ENCODE peak calls at places on chromosomes 13 and 19, in five cellular contexts. Z, H, L, N and O are unnamed samples.

GRCh38 chr19:13066231-13066630 is 36.4 kb downstream of the LYL1 start:
- DNase-seq in H (no peak), L (no peak), Z (no peak), N (no peak), O (no peak)

GRCh38 chr13:31775686-31776085 is 36.4 kb downstream of the RXFP2 start:
- DNase-seq in N (no peak), H (no peak), L (no peak), Z (no peak), O (no peak)

GRCh38 chr13:79485014-79485441 is 4.1 kb downstream of the NDFIP2 start:
- DNase-seq in N (peak), H (no peak), L (peak), Z (peak), O (no peak)

GRCh38 chr13:18995259-18995873 is 186.3 kb downstream of the TUBA3C start:
- DNase-seq in L (no peak), H (no peak), Z (no peak), N (no peak), O (no peak)

GRCh38 chr13:102300379-102300778 is 101.5 kb downstream of the FGF14 start:
- DNase-seq in N (no peak), L (no peak), Z (no peak), H (no peak), O (no peak)

GRCh38 chr13:98150836-98151489 is 8.1 kb downstream of the FARP1 start:
- DNase-seq in H (no peak), Z (no peak), L (no peak), N (no peak), O (no peak)

GRCh38 chr19:15841875-15842569 is 26.6 kb upstream of the OR10H1 start:
- DNase-seq in N (peak), Z (no peak), L (no peak), H (no peak), O (no peak)

GRCh38 chr13:102333320-102334181 is 68.3 kb downstream of the FGF14 start:
- DNase-seq in L (peak), H (no peak), N (no peak), Z (peak), O (no peak)

GRCh38 chr19:45215391-45216191 is 29.6 kb downstream of the EXOC3L2 start:
- DNase-seq in L (no peak), N (peak), Z (no peak), H (no peak), O (peak)

GRCh38 chr19:17863520-17864182 is 3.9 kb downstream of the RPL18A start:
- DNase-seq in L (peak), H (no peak), Z (no peak), N (no peak), O (no peak)

GRCh38 chr13:46577656-46578589 is 25.0 kb downstream of the LRCH1 start:
- DNase-seq in H (no peak), L (no peak), Z (peak), N (no peak), O (no peak)

GRCh38 chr19:8391274-8392016 is 1.3 kb downstream of the RAB11B start:
- DNase-seq in N (no peak), Z (no peak), L (no peak), H (no peak), O (no peak)

GRCh38 chr19:13684021-13684420 is 80.3 kb upstream of the MRI1 start:
- DNase-seq in N (no peak), H (no peak), L (no peak), Z (no peak), O (no peak)

GRCh38 chr13:27925220-27925991 is 5.6 kb downstream of the PDX1 start:
- DNase-seq in H (no peak), Z (no peak), L (no peak), N (no peak), O (no peak)

GRCh38 chr19:35596366-35596999 is 10.5 kb downstream of the PMIS2 start:
- DNase-seq in L (peak), H (no peak), N (peak), Z (peak), O (no peak)

GRCh38 chr19:19274146-19274545 is 1.0 kb upstream of the TM6SF2 start:
- DNase-seq in N (no peak), Z (no peak), H (no peak), L (no peak), O (no peak)

GRCh38 chr19:35077411-35078223 is 36.1 kb downstream of the HPN start:
- DNase-seq in N (no peak), Z (no peak), L (no peak), H (no peak), O (no peak)

GRCh38 chr19:32581704-32582164 is 744 bp downstream of the PDCD5 start:
- DNase-seq in N (peak), H (no peak), L (peak), Z (peak), O (peak)

GRCh38 chr19:13420780-13421179 is 85.5 kb downstream of the CACNA1A start:
- DNase-seq in H (no peak), L (no peak), N (no peak), Z (no peak), O (no peak)

GRCh38 chr13:30766234-30766633 is 30.9 kb downstream of the ALOX5AP start:
- DNase-seq in N (no peak), L (no peak), Z (no peak), H (no peak), O (no peak)

GRCh38 chr13:50226515-50227147 is 211.4 kb downstream of the KCNRG start:
- DNase-seq in H (no peak), L (no peak), Z (no peak), N (no peak), O (no peak)

GRCh38 chr19:50906217-50906616 is 5.0 kb downstream of the KLK4 start:
- DNase-seq in N (peak), Z (no peak), H (no peak), L (peak), O (no peak)

GRCh38 chr13:30798776-30799625 is 63.7 kb downstream of the ALOX5AP start:
- DNase-seq in N (peak), H (no peak), L (no peak), Z (peak), O (peak)

GRCh38 chr13:86445584-86446140 is 646.4 kb upstream of the SLITRK6 start:
- DNase-seq in L (no peak), H (no peak), Z (no peak), N (no peak), O (no peak)

GRCh38 chr19:17103177-17103576 is 27.6 kb downstream of the MYO9B start:
- DNase-seq in L (peak), Z (peak), N (peak), H (no peak), O (peak)

GRCh38 chr19:2495130-2495641 is 19.3 kb downstream of the GADD45B start:
- DNase-seq in H (no peak), N (peak), L (no peak), Z (peak), O (peak)

GRCh38 chr13:100980171-100980570 is 305.6 kb upstream of the TMTC4 start:
- DNase-seq in N (no peak), Z (peak), L (no peak), H (no peak), O (no peak)

GRCh38 chr19:12112238-12112637 is 27.9 kb downstream of the ZNF20 start:
- DNase-seq in N (no peak), Z (no peak), H (no peak), L (no peak), O (no peak)